ENCODE peak calls at places on chromosomes 3 and 15, in five cellular contexts. W, V, R, Z and Q are unnamed samples.

GRCh38 chr3:157533298-157533870 is 30.2 kb upstream of the VEPH1 start:
- DNase-seq in R (no peak), W (no peak), V (no peak), Z (peak), Q (peak)

GRCh38 chr3:109806929-109807328 is 469.6 kb upstream of the DPPA4 start:
- DNase-seq in Z (no peak), V (no peak), W (no peak), R (peak), Q (peak)

GRCh38 chr3:29627136-29628117 is 346.6 kb downstream of the RBMS3 start:
- DNase-seq in V (no peak), Z (no peak), W (no peak), R (no peak), Q (no peak)

GRCh38 chr3:128012050-128012449 is 40.2 kb upstream of the SEC61A1 start:
- DNase-seq in R (no peak), Z (no peak), V (no peak), W (no peak), Q (no peak)

GRCh38 chr15:43913941-43914340 is 87.1 kb downstream of the WDR76 start:
- DNase-seq in Z (no peak), W (no peak), V (no peak), R (no peak), Q (no peak)

GRCh38 chr3:76570436-76571057 is 469.4 kb upstream of the ROBO2 start:
- DNase-seq in W (no peak), Z (no peak), V (peak), R (peak), Q (no peak)

GRCh38 chr3:43867673-43868072 is 176.9 kb downstream of the ABHD5 start:
- DNase-seq in Z (peak), R (no peak), W (no peak), V (no peak), Q (peak)

GRCh38 chr15:89317188-89317720 is 17.4 kb downstream of the POLG start:
- DNase-seq in W (no peak), R (no peak), Z (no peak), V (no peak), Q (no peak)

GRCh38 chr3:126245811-126246727 is 65.7 kb upstream of the ALDH1L1 start:
- DNase-seq in R (peak), Z (peak), W (peak), V (no peak), Q (peak)

GRCh38 chr3:42961633-42962032 is 17.5 kb upstream of the GASK1A start:
- DNase-seq in Z (peak), V (peak), W (peak), R (peak), Q (peak)

GRCh38 chr3:64078966-64079365 is 55.7 kb upstream of the PSMD6 start:
- DNase-seq in V (no peak), W (no peak), R (no peak), Z (no peak), Q (no peak)

GRCh38 chr3:9834520-9835380 is 9.1 kb downstream of the RPUSD3 start:
- DNase-seq in W (no peak), Z (no peak), V (no peak), R (no peak), Q (no peak)

GRCh38 chr15:77630064-77630463 is 2.6 kb downstream of the LINGO1 start:
- DNase-seq in R (no peak), Z (no peak), V (no peak), W (no peak), Q (no peak)

GRCh38 chr15:101001056-101001455 is 81.9 kb downstream of the LRRK1 start:
- DNase-seq in R (no peak), Z (no peak), V (no peak), W (no peak), Q (no peak)

GRCh38 chr15:60669351-60669750 is 190.4 kb upstream of the ICE2 start:
- DNase-seq in W (no peak), R (no peak), V (no peak), Z (no peak), Q (no peak)

GRCh38 chr3:104952587-104952986 is 414.1 kb upstream of the ALCAM start:
- DNase-seq in Z (peak), W (no peak), V (no peak), R (no peak), Q (peak)

GRCh38 chr3:184368804-184369183 is 7.3 kb downstream of the POLR2H start:
- DNase-seq in W (no peak), V (no peak), R (no peak), Z (peak), Q (no peak)